ENCODE peak calls at places on chromosomes 1 and 21, in six cellular contexts. Z, J, B, G, A and N are unnamed samples.

GRCh38 chr1:151898519-151898991 is 10.8 kb downstream of the THEM4 start:
- DNase-seq in Z (no peak), J (no peak), B (no peak), G (no peak), A (no peak), N (no peak)

GRCh38 chr1:200895801-200896570 is 1.3 kb downstream of the INAVA start:
- DNase-seq in Z (no peak), J (no peak), B (no peak), G (no peak), A (peak; percentile 77), N (no peak)

GRCh38 chr1:161943713-161944112 is 80.0 kb downstream of the OLFML2B start:
- DNase-seq in Z (no peak), J (no peak), B (no peak), G (no peak), A (no peak), N (no peak)

GRCh38 chr1:92996131-92996463 is 34.8 kb upstream of the DIPK1A start:
- DNase-seq in Z (no peak), J (no peak), B (no peak), G (no peak), A (no peak), N (no peak)

GRCh38 chr1:234768569-234769283 is 158.7 kb upstream of the IRF2BP2 start:
- DNase-seq in Z (no peak), J (no peak), B (no peak), G (no peak), A (peak; percentile 84), N (no peak)

GRCh38 chr1:16215882-16216753 is 3.7 kb upstream of the ARHGEF19 start:
- DNase-seq in Z (peak; percentile 99), J (peak; percentile 50), B (peak; percentile 93), G (no peak), A (peak; percentile 97), N (peak; percentile 92)

GRCh38 chr1:217747156-217747769 is 116.1 kb downstream of the SPATA17 start:
- DNase-seq in Z (peak; percentile 17), J (peak; percentile 14), B (peak; percentile 30), G (peak; percentile 4), A (peak; percentile 34), N (no peak)

GRCh38 chr1:234065794-234066447 is 161.4 kb downstream of the SLC35F3 start:
- DNase-seq in Z (peak; percentile 78), J (peak; percentile 62), B (peak; percentile 77), G (peak; percentile 38), A (peak; percentile 84), N (peak; percentile 64)

GRCh38 chr1:117826551-117827078 is 102.8 kb downstream of the GDAP2 start:
- DNase-seq in Z (no peak), J (peak; percentile 83), B (no peak), G (peak; percentile 89), A (peak; percentile 11), N (peak; percentile 57)

GRCh38 chr1:213148905-213149304 is 97.9 kb downstream of the RPS6KC1 start:
- DNase-seq in Z (no peak), J (no peak), B (no peak), G (no peak), A (no peak), N (no peak)

GRCh38 chr1:238404506-238404905 is 513.8 kb upstream of the ZP4 start:
- DNase-seq in Z (no peak), J (no peak), B (no peak), G (no peak), A (no peak), N (no peak)

GRCh38 chr1:79151006-79151796 is 144.7 kb upstream of the ADGRL4 start:
- DNase-seq in Z (no peak), J (no peak), B (no peak), G (no peak), A (no peak), N (no peak)

GRCh38 chr1:228748431-228748830 is 13.2 kb downstream of the RHOU start:
- DNase-seq in Z (no peak), J (peak; percentile 26), B (no peak), G (no peak), A (no peak), N (no peak)

GRCh38 chr21:41966872-41967621 is 13.2 kb upstream of the C2CD2 start:
- DNase-seq in Z (no peak), J (no peak), B (no peak), G (no peak), A (no peak), N (no peak)

GRCh38 chr1:25642710-25643109 is 26.1 kb downstream of the MAN1C1 start:
- DNase-seq in Z (no peak), J (peak; percentile 52), B (no peak), G (no peak), A (no peak), N (no peak)

GRCh38 chr1:60678381-60678780 is 404.0 kb upstream of the NFIA start:
- DNase-seq in Z (no peak), J (no peak), B (no peak), G (no peak), A (peak; percentile 51), N (no peak)

GRCh38 chr1:233375653-233376052 is 48.1 kb downstream of the MAP3K21 start:
- DNase-seq in Z (no peak), J (no peak), B (no peak), G (no peak), A (no peak), N (no peak)

GRCh38 chr1:185704181-185704580 is 30.0 kb upstream of the HMCN1 start:
- DNase-seq in Z (no peak), J (no peak), B (no peak), G (no peak), A (no peak), N (no peak)

GRCh38 chr21:28397040-28397439 is 595.6 kb downstream of the LTN1 start:
- DNase-seq in Z (no peak), J (no peak), B (no peak), G (no peak), A (no peak), N (no peak)

GRCh38 chr1:55129194-55129728 is 85.9 kb downstream of the USP24 start:
- DNase-seq in Z (no peak), J (no peak), B (no peak), G (no peak), A (no peak), N (no peak)

GRCh38 chr21:36723371-36723881 is 24.5 kb downstream of the SIM2 start:
- DNase-seq in Z (no peak), J (no peak), B (no peak), G (no peak), A (no peak), N (no peak)

GRCh38 chr1:185044387-185044786 is 971 bp upstream of the RNF2 start:
- DNase-seq in Z (no peak), J (no peak), B (no peak), G (no peak), A (no peak), N (no peak)